ENCODE peak calls at places on chromosome 5, in four cellular contexts. N is HCT116, K is HepG2, Q is K562. X is an unnamed sample.

GRCh38 chr5:54836959-54837534 is 148.3 kb downstream of the ESM1 start:
- DNase-seq in Q (no peak), N (no peak), K (no peak), X (no peak)

GRCh38 chr5:79795764-79796398 is 106.2 kb downstream of the CMYA5 start:
- DNase-seq in K (no peak), N (no peak), Q (peak), X (no peak)

GRCh38 chr5:177973066-177973635 is 22.9 kb downstream of the PROP1 start:
- DNase-seq in K (no peak), Q (no peak), N (no peak), X (no peak)

GRCh38 chr5:112077180-112077579 is 320.2 kb upstream of the NREP start:
- DNase-seq in Q (no peak), N (no peak), K (no peak), X (no peak)

GRCh38 chr5:168653611-168654010 is 74.4 kb upstream of the PANK3 start:
- DNase-seq in Q (no peak), N (no peak), K (no peak), X (no peak)

GRCh38 chr5:78182838-78183237 is 111.7 kb downstream of the AP3B1 start:
- DNase-seq in Q (peak), K (no peak), N (no peak), X (no peak)

GRCh38 chr5:23977365-23977764 is 470.0 kb downstream of the PRDM9 start:
- DNase-seq in Q (no peak), K (no peak), N (no peak), X (no peak)

GRCh38 chr5:83917261-83917908 is 196.7 kb upstream of the HAPLN1 start:
- DNase-seq in K (no peak), Q (no peak), N (no peak), X (no peak)

GRCh38 chr5:159533197-159533596 is 202.9 kb upstream of the IL12B start:
- DNase-seq in Q (no peak), N (no peak), K (no peak), X (no peak)

GRCh38 chr5:81948349-81948748 is 23.5 kb upstream of the ATG10 start:
- DNase-seq in K (no peak), Q (no peak), N (no peak), X (no peak)

GRCh38 chr5:108144332-108144731 is 237.6 kb downstream of the FBXL17 start:
- DNase-seq in N (no peak), K (no peak), Q (no peak), X (no peak)

GRCh38 chr5:81045389-81045807 is 85.2 kb downstream of the RASGRF2 start:
- DNase-seq in K (peak), Q (no peak), N (no peak), X (no peak)

GRCh38 chr5:150487199-150488061 is 20.5 kb upstream of the NDST1 start:
- DNase-seq in N (no peak), K (peak), Q (peak), X (no peak)

DNA sequence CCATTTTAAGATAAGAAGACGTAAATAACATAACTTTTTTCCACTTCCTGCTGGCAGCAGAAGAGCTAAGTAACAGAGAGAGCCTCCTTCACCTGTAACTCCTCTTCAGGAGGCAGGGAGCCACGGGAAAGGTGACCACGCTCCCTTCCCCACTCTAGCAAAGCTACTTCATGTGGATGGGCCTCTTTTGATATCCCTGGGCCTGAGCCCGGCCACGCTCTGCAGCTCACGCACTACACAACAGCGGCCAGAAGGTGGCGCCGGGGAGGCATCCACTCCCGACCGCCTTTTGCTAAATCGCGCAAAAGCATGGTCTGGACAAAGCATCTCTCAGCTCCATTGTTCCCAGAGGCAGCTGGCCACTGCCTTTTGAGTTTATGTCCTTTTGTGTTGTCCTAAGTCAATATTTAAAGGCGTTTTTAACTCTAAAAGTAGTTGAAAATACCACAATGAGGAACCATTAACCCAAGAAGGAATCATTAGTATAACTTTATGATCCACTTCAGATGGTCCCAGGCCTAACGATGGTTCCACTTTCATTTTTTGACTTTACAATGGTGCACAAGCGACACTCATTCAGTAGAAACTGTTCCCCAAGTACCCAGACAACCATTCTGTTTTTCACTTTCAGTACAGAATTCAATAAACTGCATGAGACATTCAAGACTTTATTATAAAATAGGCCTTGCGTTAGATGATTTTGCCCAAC is 23.6 kb downstream of the CMBL start:
- DNase-seq in K (peak), Q (peak), N (peak), X (no peak)
- TF ChIP-seq TCF7L2 in K (no peak), Q (no peak), N (no peak), X (no peak)

DNA sequence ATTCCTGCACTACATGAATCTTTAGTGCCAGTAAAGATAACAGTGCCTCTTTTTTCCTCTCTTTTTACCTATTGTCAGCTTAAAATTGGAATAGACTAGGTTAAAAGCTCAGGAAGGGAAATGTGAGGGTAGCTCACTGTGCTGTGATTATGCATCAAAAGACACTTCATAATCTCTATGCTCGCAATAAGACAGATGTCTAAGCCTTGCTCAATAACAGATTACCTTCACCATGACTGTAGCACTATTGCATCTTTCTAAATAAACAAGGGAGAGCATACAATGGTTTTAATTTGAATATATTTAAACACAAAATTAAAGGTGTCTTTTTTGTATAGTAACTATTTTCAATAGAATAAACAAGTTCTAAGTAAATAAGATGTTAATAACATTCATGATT is 130.1 kb downstream of the FBN2 start:
- DNase-seq in Q (no peak), K (no peak), N (no peak), X (no peak)
- TF ChIP-seq POLR2AphosphoS5 in Q (no peak), K (no peak), N (no peak), X (no peak)

GRCh38 chr5:73812962-73813588 is 187.1 kb downstream of the ARHGEF28 start:
- DNase-seq in N (no peak), Q (no peak), K (peak), X (no peak)
- TF ChIP-seq TCF7L2 in N (no peak), Q (no peak), K (no peak), X (no peak)

DNA sequence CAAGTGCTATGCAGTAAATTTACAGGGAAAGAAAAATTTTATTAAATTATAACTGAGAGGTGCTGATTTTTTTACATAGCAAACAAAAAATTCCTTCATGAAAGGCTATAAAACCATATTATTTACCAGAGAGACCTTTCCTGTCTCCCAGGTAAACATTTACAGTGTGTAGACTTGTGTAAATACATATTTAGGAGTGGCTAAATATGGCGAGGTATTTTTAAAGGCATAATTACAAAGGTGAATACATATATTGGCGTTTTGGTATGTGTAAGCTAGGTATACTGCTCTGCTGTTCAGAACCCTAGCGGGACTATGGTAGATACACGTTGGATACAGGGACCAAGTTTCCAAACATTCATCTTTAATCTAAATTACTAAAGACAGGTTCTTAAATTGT is 170.6 kb upstream of the MEF2C start:
- DNase-seq in Q (no peak), K (no peak), N (no peak), X (no peak)
- TF ChIP-seq POLR2AphosphoS5 in Q (no peak), K (no peak), N (no peak), X (no peak)

DNA sequence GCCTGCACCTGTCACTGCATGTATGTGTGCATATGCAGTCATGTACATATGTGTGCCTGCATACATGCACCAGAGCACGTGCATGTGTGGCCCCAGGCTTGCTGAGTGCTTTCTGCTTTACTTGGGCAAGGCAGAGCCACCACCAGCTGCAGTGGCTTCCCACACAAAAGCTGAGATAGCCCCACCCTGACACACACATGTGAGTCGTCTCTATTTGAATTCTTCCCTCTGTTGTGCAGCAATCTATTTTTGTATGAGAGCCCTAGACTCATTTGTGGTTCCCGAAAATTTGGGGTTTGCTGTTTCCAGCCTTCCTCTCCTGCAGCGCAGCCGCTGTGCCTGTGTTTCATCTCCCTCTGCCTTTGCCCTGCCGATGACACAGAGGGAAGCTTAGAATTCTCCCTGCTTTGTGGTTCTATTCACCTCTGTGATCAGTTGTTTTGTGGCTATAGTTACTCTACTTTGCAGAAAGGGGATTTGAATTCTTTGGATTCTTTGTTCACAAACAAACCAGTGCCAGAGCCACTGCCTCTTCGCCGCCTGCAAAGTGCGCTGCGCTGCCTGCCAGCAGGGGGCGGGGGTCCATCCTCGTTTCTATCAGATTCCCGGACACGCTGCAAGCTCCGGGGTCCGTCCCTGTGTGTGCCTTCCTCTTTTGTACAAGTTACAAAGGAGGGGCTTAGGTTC is 95.8 kb upstream of the DAP start:
- DNase-seq in K (peak), N (no peak), Q (peak), X (peak)
- TF ChIP-seq TCF7L2 in K (no peak), N (no peak), Q (no peak), X (no peak)

GRCh38 chr5:59757442-59757841 is 136.1 kb downstream of the PDE4D start:
- DNase-seq in N (no peak), Q (no peak), K (no peak), X (no peak)
- TF ChIP-seq POLR2AphosphoS5 in N (no peak), Q (no peak), K (no peak), X (no peak)

GRCh38 chr5:68126871-68127270 is 88.7 kb upstream of the PIK3R1 start:
- DNase-seq in K (no peak), N (no peak), Q (no peak), X (no peak)
- TF ChIP-seq TCF7L2 in K (no peak), N (no peak), Q (no peak), X (no peak)

GRCh38 chr5:3929799-3930198 is 334.2 kb downstream of the IRX1 start:
- DNase-seq in N (no peak), Q (no peak), K (no peak), X (no peak)

GRCh38 chr5:3924990-3925389 is 329.4 kb downstream of the IRX1 start:
- DNase-seq in N (no peak), K (no peak), Q (no peak), X (no peak)

GRCh38 chr5:3925935-3926334 is 330.3 kb downstream of the IRX1 start:
- DNase-seq in N (no peak), K (no peak), Q (no peak), X (no peak)
- TF ChIP-seq POLR2AphosphoS5 in N (no peak), K (no peak), Q (no peak), X (no peak)

GRCh38 chr5:146647656-146648199 is 131.7 kb upstream of the GPR151 start:
- DNase-seq in N (no peak), Q (no peak), K (no peak), X (no peak)
- TF ChIP-seq TCF7L2 in N (no peak), Q (no peak), K (no peak), X (no peak)

GRCh38 chr5:149410721-149411432 is 31.8 kb upstream of the IL17B start:
- DNase-seq in K (peak), Q (no peak), N (no peak), X (no peak)
- TF ChIP-seq POLR2AphosphoS5 in K (no peak), Q (no peak), N (no peak), X (no peak)

X was measured in Panc1.